ENCODE peak calls at places on chromosomes 1 and 21, in nine cellular contexts. C, T, G, V, M, P, Z, A and L are unnamed samples.

GRCh38 chr1:197024460-197024859 is 42.6 kb downstream of the F13B start:
- DNase-seq in C (no peak), T (no peak), G (no peak), V (no peak), M (no peak), P (no peak), Z (no peak), A (no peak), L (no peak)

GRCh38 chr1:93288558-93288957 is 57.1 kb upstream of the DR1 start:
- DNase-seq in C (no peak), T (no peak), G (peak), V (no peak), M (no peak), P (no peak), Z (no peak), A (no peak), L (no peak)

GRCh38 chr1:113129529-113130185 is 56.7 kb downstream of the LRIG2 start:
- DNase-seq in C (no peak), T (no peak), G (no peak), V (no peak), M (no peak), P (no peak), Z (no peak), A (no peak), L (no peak)

GRCh38 chr1:8203056-8203455 is 114.9 kb upstream of the SLC45A1 start:
- DNase-seq in C (no peak), T (no peak), G (no peak), V (no peak), M (no peak), P (no peak), Z (no peak), A (no peak), L (no peak)

GRCh38 chr1:163035791-163036249 is 33.3 kb upstream of the RGS4 start:
- DNase-seq in C (no peak), T (no peak), G (no peak), V (no peak), M (no peak), P (no peak), Z (peak), A (no peak), L (no peak)

GRCh38 chr1:112673589-112674439 is 645 bp upstream of the MOV10 start:
- DNase-seq in C (no peak), T (no peak), G (no peak), V (no peak), M (peak), P (no peak), Z (peak), A (no peak), L (peak)

GRCh38 chr1:100277866-100278265 is 11.8 kb downstream of the RTCA start:
- DNase-seq in C (no peak), T (no peak), G (no peak), V (no peak), M (no peak), P (peak), Z (no peak), A (no peak), L (peak)

GRCh38 chr21:42847726-42848125 is 31.6 kb downstream of the WDR4 start:
- DNase-seq in C (peak), T (no peak), G (no peak), V (no peak), M (no peak), P (no peak), Z (no peak), A (no peak), L (no peak)

GRCh38 chr21:26837539-26837938 is 7.7 kb downstream of the ADAMTS1 start:
- DNase-seq in C (no peak), T (no peak), G (no peak), V (no peak), M (no peak), P (no peak), Z (no peak), A (no peak), L (no peak)

GRCh38 chr1:155978973-155979429 is 654 bp upstream of the ARHGEF2 start:
- DNase-seq in C (peak), T (peak), G (no peak), V (no peak), M (no peak), P (no peak), Z (no peak), A (no peak), L (peak)

GRCh38 chr1:180482425-180483275 is 19.7 kb downstream of the ACBD6 start:
- DNase-seq in C (no peak), T (no peak), G (no peak), V (peak), M (peak), P (peak), Z (no peak), A (peak), L (peak)

GRCh38 chr21:43733060-43733459 is 14.1 kb downstream of the PDXK start:
- DNase-seq in C (no peak), T (no peak), G (no peak), V (no peak), M (no peak), P (no peak), Z (no peak), A (no peak), L (peak)

GRCh38 chr21:32523463-32523862 is 61.9 kb downstream of the TCP10L start:
- DNase-seq in C (no peak), T (no peak), G (no peak), V (no peak), M (no peak), P (no peak), Z (no peak), A (no peak), L (no peak)

GRCh38 chr21:29775462-29775861 is 164.3 kb downstream of the GRIK1 start:
- DNase-seq in C (no peak), T (no peak), G (no peak), V (no peak), M (no peak), P (no peak), Z (no peak), A (no peak), L (no peak)

GRCh38 chr21:32562426-32562825 is 22.9 kb downstream of the TCP10L start:
- DNase-seq in C (no peak), T (no peak), G (no peak), V (no peak), M (no peak), P (no peak), Z (no peak), A (peak), L (no peak)

GRCh38 chr1:195915826-195916225 is 692.4 kb downstream of the KCNT2 start:
- DNase-seq in C (no peak), T (no peak), G (no peak), V (no peak), M (no peak), P (no peak), Z (no peak), A (no peak), L (no peak)

GRCh38 chr1:116891396-116892072 is 18.2 kb upstream of the PTGFRN start:
- DNase-seq in C (no peak), T (no peak), G (no peak), V (no peak), M (no peak), P (no peak), Z (no peak), A (no peak), L (no peak)

GRCh38 chr1:89363638-89364536 is at the start of gene GBP6:
- DNase-seq in C (peak), T (peak), G (no peak), V (no peak), M (no peak), P (no peak), Z (no peak), A (no peak), L (no peak)

GRCh38 chr1:100585774-100586173 is 47.8 kb downstream of the GPR88 start:
- DNase-seq in C (no peak), T (no peak), G (no peak), V (no peak), M (no peak), P (no peak), Z (no peak), A (no peak), L (no peak)

GRCh38 chr1:11960710-11961109 is 19.5 kb upstream of the MFN2 start:
- DNase-seq in C (no peak), T (peak), G (peak), V (no peak), M (no peak), P (no peak), Z (no peak), A (no peak), L (no peak)

GRCh38 chr21:15533618-15534017 is 196.2 kb upstream of the USP25 start:
- DNase-seq in C (no peak), T (no peak), G (no peak), V (no peak), M (no peak), P (no peak), Z (no peak), A (no peak), L (no peak)

GRCh38 chr1:222243902-222244301 is 304.0 kb downstream of the HHIPL2 start:
- DNase-seq in C (no peak), T (no peak), G (no peak), V (no peak), M (no peak), P (no peak), Z (no peak), A (no peak), L (no peak)

GRCh38 chr1:212030936-212031528 is 4.3 kb downstream of the INTS7 start:
- DNase-seq in C (no peak), T (no peak), G (no peak), V (no peak), M (no peak), P (no peak), Z (peak), A (no peak), L (no peak)

GRCh38 chr1:27357281-27358037 is 9.3 kb downstream of the MAP3K6 start:
- DNase-seq in C (peak), T (peak), G (peak), V (peak), M (peak), P (peak), Z (no peak), A (peak), L (peak)

GRCh38 chr1:240526321-240526720 is 85.6 kb downstream of the GREM2 start:
- DNase-seq in C (no peak), T (no peak), G (no peak), V (no peak), M (peak), P (no peak), Z (peak), A (no peak), L (no peak)

GRCh38 chr1:20850021-20850420 is 62.9 kb upstream of the HP1BP3 start:
- DNase-seq in C (no peak), T (no peak), G (no peak), V (no peak), M (no peak), P (no peak), Z (no peak), A (no peak), L (no peak)

GRCh38 chr1:3412376-3412775 is 42.1 kb upstream of the ARHGEF16 start:
- DNase-seq in C (no peak), T (no peak), G (no peak), V (no peak), M (no peak), P (no peak), Z (no peak), A (no peak), L (no peak)

GRCh38 chr1:7956218-7957032 is 5.1 kb upstream of the PARK7 start:
- DNase-seq in C (no peak), T (no peak), G (no peak), V (no peak), M (no peak), P (no peak), Z (peak), A (no peak), L (no peak)

GRCh38 chr21:36846624-36847023 is 119.8 kb downstream of the HLCS start:
- DNase-seq in C (no peak), T (no peak), G (no peak), V (no peak), M (no peak), P (no peak), Z (no peak), A (no peak), L (no peak)

GRCh38 chr1:10803971-10804820 is 7.8 kb upstream of the CASZ1 start:
- DNase-seq in C (no peak), T (no peak), G (peak), V (peak), M (no peak), P (no peak), Z (no peak), A (peak), L (no peak)

GRCh38 chr21:44957901-44958451 is 18.1 kb downstream of the SLX9 start:
- DNase-seq in C (peak), T (peak), G (no peak), V (no peak), M (no peak), P (no peak), Z (no peak), A (no peak), L (no peak)

GRCh38 chr1:47407481-47407880 is 8.6 kb upstream of the FOXE3 start:
- DNase-seq in C (no peak), T (no peak), G (no peak), V (no peak), M (no peak), P (no peak), Z (no peak), A (no peak), L (no peak)

GRCh38 chr1:201025571-201026002 is 2.1 kb upstream of the KIF21B start:
- DNase-seq in C (no peak), T (no peak), G (no peak), V (no peak), M (peak), P (no peak), Z (no peak), A (no peak), L (no peak)

GRCh38 chr1:111201275-111202090 is 1.0 kb upstream of the DENND2D start:
- DNase-seq in C (no peak), T (no peak), G (no peak), V (no peak), M (no peak), P (no peak), Z (no peak), A (no peak), L (no peak)

GRCh38 chr1:207897188-207897587 is 13.7 kb downstream of the CD34 start:
- DNase-seq in C (no peak), T (no peak), G (no peak), V (no peak), M (no peak), P (no peak), Z (no peak), A (no peak), L (no peak)

GRCh38 chr1:207002731-207003146 is 29.8 kb downstream of the C1orf116 start:
- DNase-seq in C (no peak), T (no peak), G (peak), V (no peak), M (no peak), P (no peak), Z (no peak), A (no peak), L (no peak)

GRCh38 chr1:29240400-29240837 is 4.1 kb downstream of the PTPRU start:
- DNase-seq in C (no peak), T (no peak), G (no peak), V (peak), M (no peak), P (no peak), Z (no peak), A (no peak), L (no peak)